ENCODE peak calls at places on chromosomes 2 and 18, in four cellular contexts. One of them, this sample, is unnamed.

GRCh38 chr2:240561325-240561971 is 1.3 kb downstream of the DUSP28 start:
- DNase-seq in NAMALWA: peak; percentile 15
- DNase-seq in central memory CD8-positive, alpha-beta T cell: peak; percentile 11
- DNase-seq in AG04450: no peak
- DNase-seq in this sample: peak; percentile 54

GRCh38 chr18:11488175-11488574 is 121.2 kb upstream of the SLC35G4 start:
- DNase-seq in NAMALWA: no peak
- DNase-seq in central memory CD8-positive, alpha-beta T cell: no peak
- DNase-seq in AG04450: no peak
- DNase-seq in this sample: no peak

GRCh38 chr2:145058457-145058856 is 538.5 kb upstream of the ZEB2 start:
- DNase-seq in NAMALWA: no peak
- DNase-seq in central memory CD8-positive, alpha-beta T cell: no peak
- DNase-seq in AG04450: no peak
- DNase-seq in this sample: no peak

GRCh38 chr2:101272045-101272784 is 19.5 kb downstream of the CNOT11 start:
- DNase-seq in NAMALWA: no peak
- DNase-seq in central memory CD8-positive, alpha-beta T cell: no peak
- DNase-seq in AG04450: no peak
- DNase-seq in this sample: no peak

GRCh38 chr2:240230424-240230945 is 90.0 kb upstream of the OTOS start:
- DNase-seq in NAMALWA: no peak
- DNase-seq in central memory CD8-positive, alpha-beta T cell: no peak
- DNase-seq in AG04450: no peak
- DNase-seq in this sample: no peak

GRCh38 chr2:127083819-127084503 is 23.0 kb downstream of the BIN1 start:
- DNase-seq in NAMALWA: no peak
- DNase-seq in central memory CD8-positive, alpha-beta T cell: no peak
- DNase-seq in AG04450: peak; percentile 93
- DNase-seq in this sample: no peak

GRCh38 chr2:195898505-195898904 is 170.1 kb downstream of the DNAH7 start:
- DNase-seq in NAMALWA: no peak
- DNase-seq in central memory CD8-positive, alpha-beta T cell: no peak
- DNase-seq in AG04450: peak; percentile 99
- DNase-seq in this sample: no peak

GRCh38 chr2:173126819-173127218 is 51.2 kb downstream of the MAP3K20 start:
- DNase-seq in NAMALWA: no peak
- DNase-seq in central memory CD8-positive, alpha-beta T cell: no peak
- DNase-seq in AG04450: no peak
- DNase-seq in this sample: no peak

GRCh38 chr2:68412127-68412819 is 47.2 kb downstream of the PLEK start:
- DNase-seq in NAMALWA: peak; percentile 26
- DNase-seq in central memory CD8-positive, alpha-beta T cell: no peak
- DNase-seq in AG04450: no peak
- DNase-seq in this sample: peak; percentile 66

GRCh38 chr18:9617006-9617542 is 2.7 kb upstream of the PPP4R1 start:
- DNase-seq in NAMALWA: no peak
- DNase-seq in central memory CD8-positive, alpha-beta T cell: no peak
- DNase-seq in AG04450: no peak
- DNase-seq in this sample: peak; percentile 35

GRCh38 chr2:106127282-106127771 is 66.8 kb downstream of the UXS1 start:
- DNase-seq in NAMALWA: no peak
- DNase-seq in central memory CD8-positive, alpha-beta T cell: no peak
- DNase-seq in AG04450: no peak
- DNase-seq in this sample: no peak

GRCh38 chr18:22913861-22914260 is 19.3 kb upstream of the RBBP8 start:
- DNase-seq in NAMALWA: no peak
- DNase-seq in central memory CD8-positive, alpha-beta T cell: no peak
- DNase-seq in AG04450: no peak
- DNase-seq in this sample: no peak

GRCh38 chr2:29123584-29124349 is 8.6 kb downstream of the CLIP4 start:
- DNase-seq in NAMALWA: no peak
- DNase-seq in central memory CD8-positive, alpha-beta T cell: no peak
- DNase-seq in AG04450: no peak
- DNase-seq in this sample: no peak

GRCh38 chr2:218371987-218372358 is 10.1 kb upstream of the SLC11A1 start:
- DNase-seq in NAMALWA: no peak
- DNase-seq in central memory CD8-positive, alpha-beta T cell: no peak
- DNase-seq in AG04450: no peak
- DNase-seq in this sample: no peak

GRCh38 chr18:63098014-63098981 is 221.3 kb downstream of the BCL2 start:
- DNase-seq in NAMALWA: no peak
- DNase-seq in central memory CD8-positive, alpha-beta T cell: no peak
- DNase-seq in AG04450: no peak
- DNase-seq in this sample: no peak

GRCh38 chr2:85549826-85550225 is 10.9 kb downstream of the MAT2A start:
- DNase-seq in NAMALWA: no peak
- DNase-seq in central memory CD8-positive, alpha-beta T cell: no peak
- DNase-seq in AG04450: peak; percentile 98
- DNase-seq in this sample: no peak

GRCh38 chr2:218516614-218517013 is 51.5 kb downstream of the USP37 start:
- DNase-seq in NAMALWA: peak; percentile 56
- DNase-seq in central memory CD8-positive, alpha-beta T cell: no peak
- DNase-seq in AG04450: no peak
- DNase-seq in this sample: peak; percentile 72

GRCh38 chr2:38690499-38691420 is 24.8 kb downstream of the GALM start:
- DNase-seq in NAMALWA: no peak
- DNase-seq in central memory CD8-positive, alpha-beta T cell: no peak
- DNase-seq in AG04450: peak; percentile 84
- DNase-seq in this sample: no peak

GRCh38 chr2:207926133-207927076 is 98.9 kb downstream of the PLEKHM3 start:
- DNase-seq in NAMALWA: no peak
- DNase-seq in central memory CD8-positive, alpha-beta T cell: no peak
- DNase-seq in AG04450: peak; percentile 16
- DNase-seq in this sample: no peak

GRCh38 chr2:23626701-23627181 is 241.8 kb downstream of the KLHL29 start:
- DNase-seq in NAMALWA: no peak
- DNase-seq in central memory CD8-positive, alpha-beta T cell: no peak
- DNase-seq in AG04450: no peak
- DNase-seq in this sample: no peak

GRCh38 chr2:190853659-190854386 is 26.8 kb upstream of the GLS start:
- DNase-seq in NAMALWA: no peak
- DNase-seq in central memory CD8-positive, alpha-beta T cell: no peak
- DNase-seq in AG04450: no peak
- DNase-seq in this sample: peak; percentile 38

GRCh38 chr18:58345064-58345463 is 283.8 kb downstream of the ALPK2 start:
- DNase-seq in NAMALWA: no peak
- DNase-seq in central memory CD8-positive, alpha-beta T cell: no peak
- DNase-seq in AG04450: no peak
- DNase-seq in this sample: no peak

GRCh38 chr2:73218298-73218697 is 4.3 kb downstream of the SMYD5 start:
- DNase-seq in NAMALWA: no peak
- DNase-seq in central memory CD8-positive, alpha-beta T cell: no peak
- DNase-seq in AG04450: no peak
- DNase-seq in this sample: no peak

GRCh38 chr2:74333896-74334586 is 9.2 kb downstream of the SLC4A5 start:
- DNase-seq in NAMALWA: no peak
- DNase-seq in central memory CD8-positive, alpha-beta T cell: no peak
- DNase-seq in AG04450: no peak
- DNase-seq in this sample: no peak

GRCh38 chr18:34661464-34662087 is 48.5 kb upstream of the DTNA start:
- DNase-seq in NAMALWA: peak; percentile 67
- DNase-seq in central memory CD8-positive, alpha-beta T cell: no peak
- DNase-seq in AG04450: peak; percentile 7
- DNase-seq in this sample: peak; percentile 78

GRCh38 chr18:78601349-78601748 is 378.3 kb upstream of the SALL3 start:
- DNase-seq in NAMALWA: no peak
- DNase-seq in central memory CD8-positive, alpha-beta T cell: no peak
- DNase-seq in AG04450: no peak
- DNase-seq in this sample: no peak

GRCh38 chr18:48778344-48779011 is 172.3 kb downstream of the SMAD7 start:
- DNase-seq in NAMALWA: no peak
- DNase-seq in central memory CD8-positive, alpha-beta T cell: no peak
- DNase-seq in AG04450: no peak
- DNase-seq in this sample: no peak